ENCODE peak calls at places on chromosome 18, in eight cellular contexts. F is PC-9; V is A549; I is CD8-positive, alpha-beta memory T cell; C is endothelial cell of umbilical vein; H is ovary; W is CD8-positive, alpha-beta T cell; Z is HL-60. A is an unnamed sample.

GRCh38 chr18:57915848-57916596 is 112.9 kb upstream of the ATP8B1 start:
- DNase-seq in F (no peak), V (no peak), I (no peak), C (no peak), H (no peak), W (no peak), Z (no peak), A (no peak)

GRCh38 chr18:39770399-39770798 is 2184.6 kb upstream of the PIK3C3 start:
- DNase-seq in F (no peak), V (no peak), I (no peak), C (no peak), H (no peak), W (no peak), Z (no peak), A (no peak)

GRCh38 chr18:8989017-8989416 is 113.5 kb upstream of the NDUFV2 start:
- DNase-seq in F (no peak), V (no peak), I (no peak), C (no peak), H (no peak), W (no peak), Z (peak), A (no peak)

GRCh38 chr18:10949655-10950054 is 199.7 kb downstream of the PIEZO2 start:
- DNase-seq in F (no peak), V (no peak), I (no peak), C (no peak), H (no peak), W (no peak), Z (no peak), A (no peak)

GRCh38 chr18:11500153-11501122 is 109.0 kb upstream of the SLC35G4 start:
- DNase-seq in F (peak), V (peak), I (no peak), C (peak), H (no peak), W (no peak), Z (no peak), A (no peak)

GRCh38 chr18:78639597-78639950 is 340.0 kb upstream of the SALL3 start:
- DNase-seq in F (no peak), V (no peak), I (no peak), C (no peak), H (no peak), W (no peak), Z (no peak), A (no peak)

GRCh38 chr18:46429649-46430224 is 227.3 kb downstream of the LOXHD1 start:
- DNase-seq in F (no peak), V (no peak), I (no peak), C (no peak), H (no peak), W (no peak), Z (no peak), A (no peak)

GRCh38 chr18:36688020-36688965 is 140.5 kb downstream of the TPGS2 start:
- DNase-seq in F (peak), V (peak), I (peak), C (peak), H (peak), W (no peak), Z (peak), A (no peak)

GRCh38 chr18:21682276-21683051 is 22.1 kb downstream of the ABHD3 start:
- DNase-seq in F (no peak), V (no peak), I (no peak), C (peak), H (no peak), W (peak), Z (peak), A (no peak)

GRCh38 chr18:34710430-34711386 is 610 bp downstream of the DTNA start:
- DNase-seq in F (no peak), V (no peak), I (no peak), C (no peak), H (no peak), W (no peak), Z (no peak), A (no peak)
- H3K27ac ChIP-seq in F (no peak), V (no peak), I (no peak), C (no peak), H (peak), W (no peak), Z (no peak), A (peak)

DNA sequence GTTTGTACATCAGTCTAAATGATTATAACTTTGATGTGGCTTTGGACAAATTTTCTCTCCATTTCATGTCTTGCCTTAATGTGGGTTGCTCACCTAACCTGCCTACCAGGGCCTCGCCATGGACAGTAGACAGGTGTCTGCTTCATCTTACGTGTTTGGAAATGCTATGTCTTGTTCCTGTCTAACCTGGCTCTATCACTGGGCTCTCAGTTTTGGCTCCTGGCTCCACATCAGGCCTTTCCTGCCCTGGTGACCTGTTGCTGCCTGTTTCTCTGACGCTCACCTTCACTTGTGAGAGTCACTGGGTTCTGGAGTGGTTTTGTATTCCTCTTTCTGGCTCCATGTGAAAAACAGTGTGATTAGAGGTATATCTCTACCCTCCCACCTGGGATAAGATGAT is 65.9 kb downstream of the PHLPP1 start:
- DNase-seq in F (no peak), V (no peak), I (no peak), C (no peak), H (no peak), W (no peak), Z (no peak), A (no peak)
- H3K27ac ChIP-seq in F (peak), V (peak), I (no peak), C (no peak), H (no peak), W (no peak), Z (no peak), A (peak)

DNA sequence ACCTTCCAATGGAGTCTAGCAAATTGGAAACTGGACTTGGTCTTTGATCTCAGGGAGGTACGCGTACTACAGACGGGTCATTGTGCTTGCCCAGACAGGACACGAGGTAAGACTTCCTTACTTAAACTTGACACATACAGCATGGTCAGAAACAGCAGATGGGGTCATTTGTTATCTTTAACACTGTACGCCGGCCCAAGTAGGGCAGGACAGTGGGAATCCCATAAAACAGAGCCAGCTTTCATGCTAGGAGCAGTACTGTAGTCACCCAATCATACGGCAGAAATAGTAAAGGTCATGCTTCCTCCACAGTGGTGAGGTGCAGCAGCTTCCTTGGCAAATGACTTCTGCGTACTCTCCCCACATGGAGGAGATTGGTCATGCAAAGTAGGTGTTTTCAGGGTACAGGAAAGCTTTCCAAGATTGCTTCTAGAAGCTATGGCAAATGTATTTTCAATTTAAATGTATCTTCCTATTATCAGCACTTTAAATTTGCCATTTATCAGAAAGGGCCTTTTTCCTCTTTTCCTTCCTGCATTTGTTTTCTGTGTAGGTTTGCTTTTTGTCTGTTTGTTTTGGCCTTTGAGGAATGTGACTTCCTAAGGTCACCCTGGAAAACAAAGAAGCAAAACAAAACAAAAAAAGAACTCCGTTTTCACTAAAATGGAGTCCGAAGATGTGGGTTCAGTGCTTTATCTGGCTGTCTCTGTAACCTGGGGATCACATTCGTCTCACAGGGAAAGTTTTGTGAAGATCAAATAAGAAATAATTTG is 74.0 kb upstream of the DSG1 start:
- DNase-seq in F (no peak), V (no peak), I (no peak), C (peak), H (no peak), W (no peak), Z (no peak), A (no peak)
- H3K27ac ChIP-seq in F (no peak), V (peak), I (no peak), C (peak), H (no peak), W (no peak), Z (no peak), A (peak)

DNA sequence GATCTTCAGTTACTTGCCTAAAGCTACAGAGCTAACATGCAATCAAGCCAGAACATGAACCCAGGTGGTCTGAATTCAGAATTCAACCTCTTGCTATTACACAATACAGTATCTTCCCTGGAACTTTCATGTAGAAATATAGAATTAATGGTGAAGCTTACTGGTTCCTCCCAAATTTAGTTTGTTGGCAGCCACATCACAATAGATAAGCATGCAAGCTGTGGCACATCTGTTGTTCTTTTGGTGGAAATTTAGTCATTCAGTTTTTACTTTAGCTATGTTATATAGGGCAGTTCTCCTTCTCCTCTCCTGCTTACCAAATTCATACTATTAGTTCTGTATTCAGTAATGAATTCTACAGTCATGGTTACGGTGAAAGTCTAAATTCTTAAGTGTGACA is 101.0 kb upstream of the RNF152 start:
- DNase-seq in F (no peak), V (no peak), I (no peak), C (no peak), H (no peak), W (no peak), Z (peak), A (no peak)
- H3K27ac ChIP-seq in F (no peak), V (no peak), I (no peak), C (no peak), H (no peak), W (no peak), Z (no peak), A (no peak)

GRCh38 chr18:77108821-77109692 is 23.5 kb downstream of the MBP start:
- DNase-seq in F (no peak), V (no peak), I (no peak), C (no peak), H (no peak), W (no peak), Z (peak), A (no peak)
- H3K27ac ChIP-seq in F (no peak), V (peak), I (no peak), C (no peak), H (peak), W (no peak), Z (peak), A (peak)

DNA sequence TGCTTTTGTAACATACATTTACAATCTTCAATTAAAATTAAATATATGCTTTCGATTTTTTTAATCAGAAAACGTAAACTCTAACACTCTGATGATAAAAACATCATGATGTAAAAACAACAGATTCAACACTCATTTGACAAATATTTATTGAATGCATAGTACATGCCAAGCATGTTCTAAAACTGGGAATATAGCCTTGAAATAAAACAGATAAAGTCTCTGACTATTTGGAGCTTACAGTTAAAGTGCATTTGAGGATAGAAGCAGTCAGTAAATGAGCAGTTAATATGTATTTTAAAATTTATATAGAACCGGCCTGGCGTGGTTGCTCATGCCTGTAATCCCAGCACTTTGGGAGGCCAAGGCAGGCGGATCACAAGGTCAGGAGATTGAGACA is 47.8 kb downstream of the TMX3 start:
- DNase-seq in F (no peak), V (no peak), I (no peak), C (no peak), H (no peak), W (no peak), Z (no peak), A (no peak)
- H3K27ac ChIP-seq in F (no peak), V (no peak), I (no peak), C (no peak), H (no peak), W (no peak), Z (no peak), A (no peak)

DNA sequence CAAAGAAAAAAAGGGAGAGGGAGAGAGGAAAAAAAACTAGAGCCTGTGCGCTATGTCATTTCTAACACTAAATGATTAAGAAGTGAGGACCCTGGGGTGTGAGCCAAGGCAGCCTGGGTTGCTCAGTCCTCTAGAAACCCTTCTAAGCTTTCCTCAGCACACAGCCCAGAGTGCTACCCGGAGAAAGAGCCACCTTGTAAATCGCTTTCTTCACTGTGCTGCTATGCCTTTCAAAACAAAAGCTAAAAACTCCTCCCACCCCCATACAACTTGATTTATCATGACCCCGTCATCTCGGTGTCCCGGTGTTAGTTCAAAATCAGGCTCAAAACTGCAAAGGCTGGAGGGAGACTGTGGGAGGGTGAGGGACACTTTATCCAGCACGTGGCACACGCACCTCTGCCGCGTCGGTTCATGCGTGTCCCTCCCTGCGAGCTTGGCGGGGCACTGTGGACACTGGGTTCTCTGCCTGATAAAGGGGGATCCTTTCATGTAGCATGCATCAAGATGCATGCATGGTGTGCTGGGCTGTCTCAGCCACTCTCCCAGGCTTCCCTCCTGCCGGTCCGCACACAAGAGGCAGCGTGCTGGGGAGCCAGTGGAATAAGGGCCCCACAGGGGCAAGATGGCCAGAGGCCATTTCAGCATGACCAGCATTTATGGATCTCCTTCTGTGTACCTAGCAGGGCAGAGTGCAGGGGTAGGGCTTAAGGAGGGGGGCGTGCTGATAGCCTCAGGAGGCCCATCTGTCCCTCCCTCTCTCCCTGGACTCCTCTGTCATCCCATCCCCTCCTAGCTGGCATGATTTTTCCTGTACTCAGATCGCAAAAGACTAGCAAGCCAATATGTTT is 170.4 kb downstream of the SMAD7 start:
- DNase-seq in F (no peak), V (no peak), I (no peak), C (peak), H (no peak), W (no peak), Z (no peak), A (no peak)
- H3K27ac ChIP-seq in F (no peak), V (no peak), I (peak), C (peak), H (peak), W (no peak), Z (no peak), A (peak)